ENCODE peak calls at places on chromosomes 13 and 19, in four cellular contexts. One of them, this sample, is unnamed.

GRCh38 chr13:84032116-84032515 is 149.8 kb upstream of the SLITRK1 start:
- DNase-seq in uterus: no peak
- DNase-seq in choroid plexus epithelial cell: peak; percentile 12
- DNase-seq in foreskin fibroblast: no peak
- DNase-seq in this sample: no peak

GRCh38 chr13:109869312-109870237 is 83.2 kb upstream of the IRS2 start:
- DNase-seq in uterus: peak; percentile 80
- DNase-seq in choroid plexus epithelial cell: peak; percentile 62
- DNase-seq in foreskin fibroblast: peak; percentile 76
- DNase-seq in this sample: peak; percentile 13

GRCh38 chr13:101019126-101019525 is 344.5 kb upstream of the TMTC4 start:
- DNase-seq in choroid plexus epithelial cell: no peak
- DNase-seq in foreskin fibroblast: no peak
- DNase-seq in uterus: no peak
- DNase-seq in this sample: no peak

GRCh38 chr13:113638173-113638746 is 19.7 kb downstream of the ATP4B start:
- DNase-seq in uterus: no peak
- DNase-seq in choroid plexus epithelial cell: no peak
- DNase-seq in foreskin fibroblast: no peak
- DNase-seq in this sample: no peak

GRCh38 chr13:41315466-41316047 is 4.5 kb downstream of the NAA16 start:
- DNase-seq in uterus: no peak
- DNase-seq in foreskin fibroblast: no peak
- DNase-seq in choroid plexus epithelial cell: peak; percentile 26
- DNase-seq in this sample: no peak

GRCh38 chr19:679418-680286 is 3.5 kb downstream of the FSTL3 start:
- DNase-seq in choroid plexus epithelial cell: peak; percentile 90
- DNase-seq in foreskin fibroblast: peak; percentile 74
- DNase-seq in uterus: peak; percentile 81
- DNase-seq in this sample: no peak

GRCh38 chr13:80168089-80168850 is 172.7 kb downstream of the SPRY2 start:
- DNase-seq in choroid plexus epithelial cell: peak; percentile 11
- DNase-seq in uterus: no peak
- DNase-seq in foreskin fibroblast: peak; percentile 41
- DNase-seq in this sample: no peak

GRCh38 chr19:51356159-51356801 is 9.9 kb downstream of the ETFB start:
- DNase-seq in foreskin fibroblast: no peak
- DNase-seq in uterus: no peak
- DNase-seq in choroid plexus epithelial cell: no peak
- DNase-seq in this sample: no peak

GRCh38 chr19:945401-946252 is 19.8 kb downstream of the ARID3A start:
- DNase-seq in choroid plexus epithelial cell: no peak
- DNase-seq in uterus: no peak
- DNase-seq in foreskin fibroblast: no peak
- DNase-seq in this sample: no peak

GRCh38 chr13:29892149-29892548 is 41.7 kb upstream of the UBL3 start:
- DNase-seq in foreskin fibroblast: no peak
- DNase-seq in uterus: no peak
- DNase-seq in choroid plexus epithelial cell: no peak
- DNase-seq in this sample: no peak

GRCh38 chr19:51694318-51695085 is 1.4 kb downstream of the SPACA6 start:
- DNase-seq in choroid plexus epithelial cell: no peak
- DNase-seq in uterus: no peak
- DNase-seq in foreskin fibroblast: no peak
- DNase-seq in this sample: no peak

GRCh38 chr19:15280915-15281683 is 48.9 kb upstream of the EPHX3 start:
- DNase-seq in foreskin fibroblast: peak; percentile 81
- DNase-seq in uterus: peak; percentile 81
- DNase-seq in choroid plexus epithelial cell: peak; percentile 93
- DNase-seq in this sample: no peak

GRCh38 chr13:73531014-73531413 is 472.2 kb downstream of the KLF5 start:
- DNase-seq in foreskin fibroblast: no peak
- DNase-seq in uterus: no peak
- DNase-seq in choroid plexus epithelial cell: no peak
- DNase-seq in this sample: no peak

GRCh38 chr19:1365964-1366695 is 17.6 kb upstream of the NDUFS7 start:
- DNase-seq in foreskin fibroblast: no peak
- DNase-seq in uterus: no peak
- DNase-seq in choroid plexus epithelial cell: no peak
- DNase-seq in this sample: no peak

GRCh38 chr19:912181-913079 is 589 bp downstream of the R3HDM4 start:
- DNase-seq in choroid plexus epithelial cell: no peak
- DNase-seq in uterus: no peak
- DNase-seq in foreskin fibroblast: no peak
- DNase-seq in this sample: peak; percentile 57

GRCh38 chr13:65260938-65261880 is 1968.9 kb downstream of the PCDH9 start:
- DNase-seq in uterus: no peak
- DNase-seq in choroid plexus epithelial cell: peak; percentile 36
- DNase-seq in foreskin fibroblast: no peak
- DNase-seq in this sample: no peak
- H3K4me3 ChIP-seq in uterus: no peak overlapping the region
- H3K4me3 ChIP-seq in choroid plexus epithelial cell: peak overlapping the region; percentile 35
- H3K4me3 ChIP-seq in foreskin fibroblast: peak overlapping the region; percentile 9
- H3K4me3 ChIP-seq in this sample: no peak overlapping the region

DNA sequence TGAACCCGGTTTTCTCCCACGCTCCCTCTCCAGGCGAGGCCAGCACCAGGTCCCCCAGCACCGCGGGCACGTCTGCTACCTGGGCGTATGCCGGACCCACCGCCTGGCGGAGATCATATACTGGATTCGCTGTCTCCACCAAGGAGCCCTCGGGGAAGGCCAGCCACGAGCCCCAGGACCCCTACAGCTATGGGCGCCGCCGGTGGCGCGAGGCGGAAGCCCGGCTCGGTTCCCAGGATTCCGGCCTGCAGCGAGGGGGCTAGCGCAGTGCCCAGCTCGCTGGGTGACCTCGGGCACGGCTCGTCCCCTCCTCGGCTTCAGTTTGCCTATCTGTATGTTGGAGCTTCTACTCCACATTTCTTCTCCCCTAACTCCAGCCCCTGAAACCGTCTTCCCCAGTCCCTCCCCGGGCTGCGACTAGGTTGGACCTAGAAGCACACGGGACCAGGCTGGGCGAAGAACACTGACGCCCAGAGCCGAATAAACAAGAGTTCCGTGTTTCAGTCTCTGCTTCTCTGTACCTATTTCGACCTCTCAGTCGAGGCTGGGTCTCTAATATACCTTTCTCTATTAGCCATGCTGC is 752 bp upstream of the CPT1C start:
- DNase-seq in foreskin fibroblast: no peak
- DNase-seq in uterus: no peak
- DNase-seq in choroid plexus epithelial cell: no peak
- DNase-seq in this sample: no peak
- TF ChIP-seq CTCF in foreskin fibroblast: no peak
- TF ChIP-seq CTCF in uterus: no peak
- TF ChIP-seq CTCF in choroid plexus epithelial cell: no peak
- TF ChIP-seq CTCF in this sample: no peak

GRCh38 chr19:2740314-2740656 is 468 bp upstream of the SLC39A3 start:
- DNase-seq in uterus: no peak
- DNase-seq in choroid plexus epithelial cell: no peak
- DNase-seq in foreskin fibroblast: no peak
- DNase-seq in this sample: no peak
- H3K4me3 ChIP-seq in uterus: no peak overlapping the region
- H3K4me3 ChIP-seq in choroid plexus epithelial cell: no peak overlapping the region
- H3K4me3 ChIP-seq in foreskin fibroblast: no peak overlapping the region
- H3K4me3 ChIP-seq in this sample: no peak overlapping the region

GRCh38 chr19:48364564-48365363 is 597 bp downstream of the SYNGR4 start:
- DNase-seq in foreskin fibroblast: no peak
- DNase-seq in choroid plexus epithelial cell: no peak
- DNase-seq in uterus: peak; percentile 28
- DNase-seq in this sample: no peak
- TF ChIP-seq CTCF in foreskin fibroblast: no peak
- TF ChIP-seq CTCF in choroid plexus epithelial cell: no peak
- TF ChIP-seq CTCF in uterus: no peak
- TF ChIP-seq CTCF in this sample: no peak

GRCh38 chr19:19224852-19225494 is 13.2 kb downstream of the NCAN start:
- DNase-seq in choroid plexus epithelial cell: peak; percentile 58
- DNase-seq in foreskin fibroblast: peak; percentile 41
- DNase-seq in uterus: peak; percentile 40
- DNase-seq in this sample: peak; percentile 76
- H3K4me3 ChIP-seq in choroid plexus epithelial cell: peak overlapping the region; percentile 14
- H3K4me3 ChIP-seq in foreskin fibroblast: peak overlapping the region; percentile 24
- H3K4me3 ChIP-seq in uterus: no peak overlapping the region
- H3K4me3 ChIP-seq in this sample: peak overlapping the region; percentile 42

GRCh38 chr13:108182652-108183051 is 32.7 kb downstream of the LIG4 start:
- DNase-seq in uterus: no peak
- DNase-seq in foreskin fibroblast: no peak
- DNase-seq in choroid plexus epithelial cell: no peak
- DNase-seq in this sample: no peak

GRCh38 chr13:108178105-108178504 is 37.2 kb downstream of the LIG4 start:
- DNase-seq in foreskin fibroblast: no peak
- DNase-seq in choroid plexus epithelial cell: no peak
- DNase-seq in uterus: no peak
- DNase-seq in this sample: no peak

GRCh38 chr13:108176685-108177274 is 38.6 kb downstream of the LIG4 start:
- DNase-seq in choroid plexus epithelial cell: peak; percentile 67
- DNase-seq in uterus: no peak
- DNase-seq in foreskin fibroblast: no peak
- DNase-seq in this sample: no peak
- TF ChIP-seq CTCF in choroid plexus epithelial cell: peak; percentile 79
- TF ChIP-seq CTCF in uterus: no peak
- TF ChIP-seq CTCF in foreskin fibroblast: peak; percentile 19
- TF ChIP-seq CTCF in this sample: peak; percentile 57

GRCh38 chr19:5687360-5688198 is 2.5 kb upstream of the RPL36 start:
- DNase-seq in uterus: no peak
- DNase-seq in foreskin fibroblast: no peak
- DNase-seq in choroid plexus epithelial cell: no peak
- DNase-seq in this sample: peak; percentile 36
- H3K4me3 ChIP-seq in uterus: peak overlapping the region; percentile 37
- H3K4me3 ChIP-seq in foreskin fibroblast: peak overlapping the region; percentile 56
- H3K4me3 ChIP-seq in choroid plexus epithelial cell: peak overlapping the region; percentile 64
- H3K4me3 ChIP-seq in this sample: no peak overlapping the region

DNA sequence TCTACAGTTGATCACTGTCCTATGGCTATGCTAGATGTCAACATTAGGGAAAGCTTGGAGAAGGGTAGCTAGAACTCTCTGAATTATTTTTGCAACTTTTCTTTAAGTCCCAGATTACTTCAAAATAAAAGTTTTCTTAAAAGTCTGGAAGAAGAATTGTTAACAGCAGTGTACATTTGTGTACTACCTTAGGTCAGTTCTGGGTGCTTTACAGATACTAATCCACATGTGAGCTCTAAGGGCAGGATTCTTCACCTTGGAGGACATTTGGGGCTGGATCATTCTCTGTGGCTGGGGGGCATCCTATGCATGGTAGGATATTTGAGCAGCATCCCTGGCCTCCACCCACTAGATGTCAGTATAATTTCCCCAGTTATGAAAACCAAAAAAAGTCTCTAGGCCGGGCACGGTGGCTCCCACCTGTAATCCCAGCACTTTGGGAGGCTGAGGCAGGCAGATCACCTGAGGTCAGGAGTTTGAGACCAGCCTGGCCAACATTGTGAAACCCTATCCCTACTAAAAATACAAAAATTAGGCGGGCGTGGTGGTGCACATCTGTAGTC is 2.8 kb downstream of the BRME1 start:
- DNase-seq in foreskin fibroblast: no peak
- DNase-seq in uterus: no peak
- DNase-seq in choroid plexus epithelial cell: peak; percentile 29
- DNase-seq in this sample: no peak
- TF ChIP-seq CTCF in foreskin fibroblast: peak; percentile 17
- TF ChIP-seq CTCF in uterus: no peak
- TF ChIP-seq CTCF in choroid plexus epithelial cell: peak; percentile 63
- TF ChIP-seq CTCF in this sample: peak; percentile 45

GRCh38 chr19:45518469-45518826 is 11.2 kb downstream of the VASP start:
- DNase-seq in choroid plexus epithelial cell: no peak
- DNase-seq in uterus: no peak
- DNase-seq in foreskin fibroblast: no peak
- DNase-seq in this sample: no peak

GRCh38 chr19:45526143-45526542 is 18.9 kb downstream of the VASP start:
- DNase-seq in foreskin fibroblast: no peak
- DNase-seq in uterus: peak; percentile 58
- DNase-seq in choroid plexus epithelial cell: peak; percentile 65
- DNase-seq in this sample: no peak

GRCh38 chr19:45523642-45524256 is 16.5 kb downstream of the VASP start:
- DNase-seq in choroid plexus epithelial cell: peak; percentile 91
- DNase-seq in foreskin fibroblast: peak; percentile 65
- DNase-seq in uterus: peak; percentile 78
- DNase-seq in this sample: peak; percentile 70

GRCh38 chr19:45524575-45525129 is 17.4 kb downstream of the VASP start:
- DNase-seq in foreskin fibroblast: no peak
- DNase-seq in choroid plexus epithelial cell: no peak
- DNase-seq in uterus: no peak
- DNase-seq in this sample: no peak

GRCh38 chr19:45522010-45522941 is 15.0 kb downstream of the VASP start:
- DNase-seq in choroid plexus epithelial cell: no peak
- DNase-seq in uterus: no peak
- DNase-seq in foreskin fibroblast: no peak
- DNase-seq in this sample: no peak
- H3K4me3 ChIP-seq in choroid plexus epithelial cell: no peak overlapping the region
- H3K4me3 ChIP-seq in uterus: no peak overlapping the region
- H3K4me3 ChIP-seq in foreskin fibroblast: no peak overlapping the region
- H3K4me3 ChIP-seq in this sample: no peak overlapping the region